ENCODE peak calls at places on chromosomes 16 and 17, in six cellular contexts. O, J, E, I, R and T are unnamed samples.

GRCh38 chr16:48347980-48348379 is 37.2 kb downstream of the SIAH1 start:
- DNase-seq in R (no peak), E (no peak), O (no peak), J (no peak), I (no peak), T (no peak)

GRCh38 chr16:86584726-86585721 is 6.7 kb downstream of the FOXL1 start:
- DNase-seq in J (no peak), E (no peak), R (peak; percentile 55), O (no peak), I (no peak), T (peak; percentile 74)

GRCh38 chr17:9669551-9670008 is 24.3 kb downstream of the USP43 start:
- DNase-seq in E (no peak), I (peak; percentile 11), R (no peak), O (peak; percentile 42), J (no peak), T (no peak)

GRCh38 chr17:19384723-19385391 is 2.1 kb downstream of the MFAP4 start:
- DNase-seq in O (peak; percentile 75), E (peak; percentile 89), I (no peak), J (peak; percentile 59), R (peak; percentile 95), T (no peak)

GRCh38 chr17:79626156-79626890 is 15.5 kb upstream of the RBFOX3 start:
- DNase-seq in R (no peak), O (no peak), E (peak; percentile 4), J (no peak), I (no peak), T (peak; percentile 41)

GRCh38 chr17:4562000-4562969 is 1.9 kb upstream of the GGT6 start:
- DNase-seq in E (no peak), R (no peak), J (no peak), I (no peak), O (no peak), T (no peak)

GRCh38 chr17:77235370-77236080 is 94.8 kb downstream of the SEC14L1 start:
- DNase-seq in I (no peak), E (peak; percentile 45), R (peak; percentile 52), O (peak; percentile 56), J (no peak), T (peak; percentile 91)

GRCh38 chr16:59260892-59261291 is 526.8 kb upstream of the GOT2 start:
- DNase-seq in J (no peak), E (no peak), R (no peak), I (no peak), O (no peak), T (no peak)

GRCh38 chr16:85927938-85928337 is 29.0 kb downstream of the IRF8 start:
- DNase-seq in R (no peak), I (no peak), O (no peak), J (no peak), E (no peak), T (no peak)

GRCh38 chr17:28421775-28422305 is 15.8 kb upstream of the SLC46A1 start:
- DNase-seq in E (no peak), J (no peak), O (no peak), I (no peak), R (no peak), T (no peak)

GRCh38 chr16:70730016-70730415 is 44.2 kb upstream of the MTSS2 start:
- DNase-seq in I (no peak), O (no peak), E (no peak), J (no peak), R (no peak), T (no peak)

GRCh38 chr16:67349172-67349571 is 22.6 kb downstream of the LRRC36 start:
- DNase-seq in J (no peak), E (no peak), R (peak; percentile 54), O (no peak), I (peak; percentile 20), T (no peak)

GRCh38 chr17:55784666-55785065 is 33.8 kb downstream of the PCTP start:
- DNase-seq in O (no peak), I (no peak), J (no peak), R (no peak), E (no peak), T (no peak)

GRCh38 chr16:55257971-55258613 is 65.9 kb upstream of the IRX6 start:
- DNase-seq in E (peak; percentile 29), J (no peak), I (peak; percentile 46), O (peak; percentile 72), R (peak; percentile 70), T (no peak)

GRCh38 chr17:74532115-74532514 is 840 bp upstream of the CD300LB start:
- DNase-seq in R (no peak), I (no peak), E (peak; percentile 41), O (peak; percentile 69), J (no peak), T (peak; percentile 31)

GRCh38 chr17:43827596-43827995 is 5.3 kb downstream of the MPP3 start:
- DNase-seq in I (no peak), O (no peak), R (no peak), J (no peak), E (no peak), T (no peak)

GRCh38 chr16:50279142-50279865 is 13.0 kb downstream of the ADCY7 start:
- DNase-seq in O (peak; percentile 76), J (peak; percentile 43), I (no peak), E (peak; percentile 75), R (no peak), T (no peak)

GRCh38 chr17:17873450-17873991 is 36.7 kb upstream of the SREBF1 start:
- DNase-seq in R (no peak), E (peak; percentile 28), J (no peak), O (no peak), I (no peak), T (no peak)

GRCh38 chr17:32275060-32276042 is 9.7 kb downstream of the RHBDL3 start:
- DNase-seq in R (peak; percentile 85), E (peak; percentile 46), O (no peak), I (peak; percentile 71), J (peak; percentile 15), T (peak; percentile 95)

GRCh38 chr16:46739934-46740333 is 8.2 kb downstream of the MYLK3 start:
- DNase-seq in R (no peak), E (no peak), O (no peak), I (no peak), J (no peak), T (no peak)

GRCh38 chr17:69819316-69820087 is 255.5 kb upstream of the KCNJ16 start:
- DNase-seq in I (no peak), R (peak; percentile 39), E (no peak), J (no peak), O (no peak), T (peak; percentile 79)

GRCh38 chr17:81453712-81454111 is 58.5 kb downstream of the BAHCC1 start:
- DNase-seq in O (no peak), E (no peak), J (no peak), I (no peak), R (no peak), T (no peak)

DNA sequence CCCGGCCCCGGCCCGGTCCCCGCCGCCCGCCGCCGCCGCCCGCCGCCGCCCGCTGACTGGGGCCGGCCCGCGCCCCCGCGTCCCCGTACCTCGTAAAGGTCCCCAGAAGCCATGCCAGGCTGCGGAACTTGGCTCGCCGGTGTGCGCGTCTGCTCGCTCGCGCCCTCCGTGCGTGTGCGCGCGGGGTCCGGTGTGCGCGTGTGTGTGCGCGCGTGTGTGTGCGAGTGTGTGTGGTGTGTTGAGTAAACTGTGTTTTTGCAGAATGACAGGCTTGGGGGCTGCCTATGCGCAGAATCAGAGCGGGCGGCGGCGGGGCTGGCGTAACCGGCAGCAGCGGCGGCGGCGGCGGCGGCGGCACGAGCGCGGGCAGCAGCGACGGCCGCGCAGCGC is 342 bp downstream of the CDYL2 start:
- DNase-seq in R (peak; percentile 62), O (peak; percentile 42), J (no peak), E (peak; percentile 43), I (peak; percentile 31), T (peak; percentile 53)
- H3K4me3 ChIP-seq in R (peak overlapping the region; percentile 82), O (peak overlapping the region; percentile 94), J (peak overlapping the region; percentile 77), E (peak overlapping the region; percentile 71), I (peak overlapping the region; percentile 62), T (peak overlapping the region; percentile 56)

DNA sequence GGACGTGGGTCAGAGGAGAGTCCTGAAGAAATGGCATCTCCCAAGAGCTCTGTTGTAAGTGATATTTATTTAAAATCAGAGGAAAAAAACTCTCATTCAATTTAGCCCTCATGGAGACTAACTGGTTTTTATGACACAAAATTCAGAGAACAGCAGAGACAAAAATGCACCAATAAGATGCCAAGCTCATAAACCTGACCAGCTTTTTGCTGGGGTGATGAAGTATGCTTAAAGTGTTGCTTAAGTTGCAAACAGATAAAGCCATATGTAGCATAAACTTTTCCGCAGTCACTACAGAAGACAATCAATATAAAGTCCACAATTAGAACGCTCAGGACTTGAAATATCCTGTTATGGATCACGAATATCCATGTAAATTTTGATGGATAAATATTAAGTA is 124.0 kb upstream of the CORO6 start:
- DNase-seq in E (no peak), R (no peak), J (no peak), O (no peak), I (no peak), T (no peak)
- H3K4me1 ChIP-seq in E (peaks cover 89% of the 10 kb centered on the region), R (peaks cover 12% of the 10 kb centered on the region), J (no peaks in the 10 kb centered on the region), O (peaks cover 6% of the 10 kb centered on the region), I (peaks cover 18% of the 10 kb centered on the region), T (peaks cover 13% of the 10 kb centered on the region)

DNA sequence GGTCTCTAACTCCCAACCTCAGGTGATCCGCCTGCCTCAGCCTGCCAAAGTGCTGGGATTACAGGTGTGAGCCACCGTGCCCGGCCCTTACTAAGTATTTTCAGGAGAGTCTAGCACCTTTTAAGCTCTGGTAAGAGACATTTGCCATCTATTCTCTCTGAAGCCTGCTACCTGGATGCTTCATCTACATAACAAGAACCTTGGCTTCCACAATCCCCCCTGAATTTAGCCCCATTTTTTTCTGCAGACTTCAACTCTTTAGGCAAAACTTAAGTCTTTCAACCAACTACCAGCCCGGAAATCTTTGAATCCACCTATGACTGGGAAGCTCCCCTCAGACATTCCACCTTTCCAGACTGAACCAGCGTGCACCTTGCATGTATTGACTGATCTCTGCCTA is 14.0 kb upstream of the UBE2I start:
- DNase-seq in E (no peak), I (no peak), J (no peak), R (no peak), O (no peak), T (no peak)
- H3K27me3 ChIP-seq in E (peaks cover 91% of the 10 kb centered on the region), I (peaks cover 5% of the 10 kb centered on the region), J (peaks cover 4% of the 10 kb centered on the region), R (peaks cover 33% of the 10 kb centered on the region), O (no peaks in the 10 kb centered on the region), T (peaks cover 38% of the 10 kb centered on the region)

DNA sequence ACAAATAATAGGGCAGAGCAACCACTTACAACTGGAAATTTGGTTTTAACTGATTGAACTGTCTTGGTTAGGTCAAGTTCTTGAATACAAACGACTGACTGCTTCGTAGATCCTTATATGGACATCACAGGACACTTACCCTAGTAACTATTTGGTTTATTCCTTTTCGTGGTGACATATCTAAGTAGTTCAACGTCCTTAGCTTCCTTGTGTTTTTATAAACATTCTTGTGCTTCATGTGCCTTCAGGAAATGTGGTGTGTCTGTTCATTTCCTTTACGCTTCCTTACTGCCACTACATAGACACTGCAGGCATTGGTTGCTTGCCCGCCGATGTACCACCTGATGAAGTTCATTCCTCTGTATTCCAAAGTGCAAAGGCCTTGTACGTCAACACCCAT is 59.3 kb downstream of the USP10 start:
- DNase-seq in J (no peak), R (no peak), I (no peak), O (no peak), E (no peak), T (no peak)
- H3K4me3 ChIP-seq in J (no peak overlapping the region), R (no peak overlapping the region), I (no peak overlapping the region), O (no peak overlapping the region), E (no peak overlapping the region), T (no peak overlapping the region)

DNA sequence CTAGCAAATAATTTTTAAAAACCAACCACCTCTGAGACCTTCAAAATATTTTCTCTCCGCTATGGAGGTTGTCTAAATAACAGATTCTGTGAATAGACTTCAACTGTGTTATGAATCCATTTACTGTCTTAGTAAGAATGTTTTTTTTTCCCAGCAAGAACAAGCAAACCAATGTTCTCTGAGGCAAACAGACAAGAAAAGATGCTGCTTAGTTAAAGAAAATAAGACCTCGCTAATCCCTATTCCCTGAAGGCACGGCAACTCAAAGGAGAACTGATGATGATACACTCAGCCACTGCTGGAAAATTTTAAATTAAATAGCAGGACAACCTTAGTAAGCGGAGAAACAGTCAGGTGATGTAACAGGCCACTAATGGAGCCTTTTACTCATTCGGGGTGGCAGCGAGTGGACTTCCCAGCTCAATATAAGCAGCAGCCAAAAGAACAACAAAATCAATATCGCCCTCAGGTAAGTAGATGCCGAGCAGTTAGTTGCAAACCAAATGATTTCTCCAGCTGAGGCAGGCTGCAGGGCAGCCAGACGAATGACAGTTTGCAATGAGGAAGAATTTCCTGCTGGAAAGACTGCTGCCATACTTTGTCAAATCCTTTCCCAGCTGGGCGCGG is 81.7 kb downstream of the CPPED1 start:
- DNase-seq in I (no peak), O (no peak), J (no peak), R (no peak), E (no peak), T (no peak)
- H3K4me1 ChIP-seq in I (no peaks in the 10 kb centered on the region), O (peaks cover 2% of the 10 kb centered on the region), J (no peaks in the 10 kb centered on the region), R (no peaks in the 10 kb centered on the region), E (no peaks in the 10 kb centered on the region), T (no peaks in the 10 kb centered on the region)